ENCODE peak calls at places on chromosomes 7 and 10, in ten cellular contexts. P, C, X, M, U, N, V, H, Y and B are unnamed samples.

GRCh38 chr10:86945361-86946214 is 11.8 kb downstream of the MMRN2 start:
- DNase-seq in P (peak; percentile 37), C (peak; percentile 40), X (peak; percentile 63), M (no peak), U (peak; percentile 46), N (peak; percentile 79), V (no peak), H (peak; percentile 75), Y (peak; percentile 61), B (no peak)

GRCh38 chr10:24305551-24306506 is 96.9 kb downstream of the KIAA1217 start:
- DNase-seq in P (no peak), C (no peak), X (no peak), M (no peak), U (no peak), N (no peak), V (no peak), H (no peak), Y (no peak), B (no peak)

GRCh38 chr10:102300289-102300843 is 55.0 kb downstream of the GBF1 start:
- DNase-seq in P (no peak), C (no peak), X (no peak), M (no peak), U (no peak), N (no peak), V (no peak), H (no peak), Y (no peak), B (no peak)

GRCh38 chr7:138752568-138753518 is 45.0 kb upstream of the TMEM213 start:
- DNase-seq in P (peak; percentile 25), C (peak; percentile 81), X (peak; percentile 20), M (peak; percentile 93), U (no peak), N (peak; percentile 51), V (peak; percentile 93), H (no peak), Y (peak; percentile 59), B (no peak)

GRCh38 chr7:134448359-134449229 is 10.3 kb downstream of the AKR1B1 start:
- DNase-seq in P (no peak), C (peak; percentile 92), X (no peak), M (peak; percentile 21), U (no peak), N (no peak), V (no peak), H (no peak), Y (peak; percentile 43), B (no peak)

GRCh38 chr10:22801759-22802158 is 87.4 kb upstream of the PIP4K2A start:
- DNase-seq in P (no peak), C (no peak), X (no peak), M (no peak), U (no peak), N (no peak), V (no peak), H (no peak), Y (no peak), B (no peak)

GRCh38 chr7:45417268-45417667 is 156.9 kb upstream of the ADCY1 start:
- DNase-seq in P (no peak), C (no peak), X (no peak), M (no peak), U (no peak), N (no peak), V (no peak), H (no peak), Y (no peak), B (no peak)

GRCh38 chr10:48446785-48447184 is 140.3 kb downstream of the MAPK8 start:
- DNase-seq in P (no peak), C (no peak), X (no peak), M (no peak), U (no peak), N (no peak), V (no peak), H (peak; percentile 5), Y (no peak), B (no peak)

DNA sequence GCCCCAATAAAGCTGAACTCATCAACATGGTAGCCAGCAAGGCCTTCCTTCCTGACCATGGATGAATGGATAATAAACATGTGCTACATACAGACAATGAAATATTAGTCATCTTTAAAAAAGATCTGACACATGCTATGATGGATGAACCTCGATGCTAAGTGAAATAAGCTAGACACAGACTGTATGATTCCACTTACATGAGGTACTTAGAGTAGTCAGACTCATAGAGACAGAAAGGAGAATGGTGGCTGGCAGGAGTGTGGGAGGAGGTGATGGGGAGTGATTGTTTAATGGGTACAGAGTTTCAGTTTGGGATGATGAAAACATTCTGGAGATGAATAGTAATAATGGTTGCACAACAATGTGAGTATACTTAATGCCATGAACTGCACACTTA is 114.1 kb upstream of the SORCS3 start:
- DNase-seq in P (no peak), C (no peak), X (no peak), M (no peak), U (no peak), N (no peak), V (no peak), H (no peak), Y (no peak), B (no peak)
- TF ChIP-seq CTCF in P (no peak), C (no peak), X (no peak), M (no peak), U (no peak), N (no peak), V (no peak), H (no peak), Y (no peak), B (no peak)

DNA sequence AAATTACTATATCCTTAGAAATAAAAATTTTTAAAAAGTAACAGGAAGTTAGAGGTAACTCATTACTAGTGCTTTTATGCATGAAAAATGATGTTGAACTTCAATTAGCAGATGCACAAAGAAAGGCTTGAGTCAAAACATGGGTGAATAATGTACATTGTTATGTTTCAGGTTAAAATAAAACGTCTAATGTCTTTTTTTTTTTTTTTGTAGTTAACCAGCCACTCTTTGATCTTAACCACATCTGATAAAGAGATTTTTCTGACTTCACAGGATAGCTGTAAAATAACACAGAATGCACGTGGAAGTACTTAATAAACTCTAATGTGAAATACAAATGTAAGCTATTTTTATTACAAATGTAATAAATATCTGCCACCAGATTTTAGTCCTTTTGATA is 61.7 kb downstream of the GSAP start:
- DNase-seq in P (no peak), C (no peak), X (no peak), M (no peak), U (no peak), N (no peak), V (no peak), H (no peak), Y (no peak), B (no peak)
- TF ChIP-seq CTCF in P (no peak), C (no peak), X (no peak), M (no peak), U (no peak), N (no peak), V (no peak), H (no peak), Y (no peak), B (no peak)

GRCh38 chr7:151012921-151013347 is 11.4 kb downstream of the ATG9B start:
- DNase-seq in P (no peak), C (peak; percentile 38), X (no peak), M (no peak), U (peak; percentile 81), N (peak; percentile 85), V (no peak), H (peak; percentile 68), Y (no peak), B (no peak)

GRCh38 chr7:151013356-151013727 is 11.0 kb downstream of the ATG9B start:
- DNase-seq in P (no peak), C (no peak), X (no peak), M (no peak), U (no peak), N (no peak), V (no peak), H (no peak), Y (no peak), B (no peak)

GRCh38 chr7:151012031-151012692 is 12.1 kb downstream of the ATG9B start:
- DNase-seq in P (no peak), C (no peak), X (no peak), M (no peak), U (no peak), N (no peak), V (no peak), H (no peak), Y (no peak), B (no peak)

GRCh38 chr7:151014950-151015349 is 9.3 kb downstream of the ATG9B start:
- DNase-seq in P (no peak), C (peak; percentile 69), X (no peak), M (no peak), U (no peak), N (no peak), V (peak; percentile 54), H (no peak), Y (no peak), B (no peak)

DNA sequence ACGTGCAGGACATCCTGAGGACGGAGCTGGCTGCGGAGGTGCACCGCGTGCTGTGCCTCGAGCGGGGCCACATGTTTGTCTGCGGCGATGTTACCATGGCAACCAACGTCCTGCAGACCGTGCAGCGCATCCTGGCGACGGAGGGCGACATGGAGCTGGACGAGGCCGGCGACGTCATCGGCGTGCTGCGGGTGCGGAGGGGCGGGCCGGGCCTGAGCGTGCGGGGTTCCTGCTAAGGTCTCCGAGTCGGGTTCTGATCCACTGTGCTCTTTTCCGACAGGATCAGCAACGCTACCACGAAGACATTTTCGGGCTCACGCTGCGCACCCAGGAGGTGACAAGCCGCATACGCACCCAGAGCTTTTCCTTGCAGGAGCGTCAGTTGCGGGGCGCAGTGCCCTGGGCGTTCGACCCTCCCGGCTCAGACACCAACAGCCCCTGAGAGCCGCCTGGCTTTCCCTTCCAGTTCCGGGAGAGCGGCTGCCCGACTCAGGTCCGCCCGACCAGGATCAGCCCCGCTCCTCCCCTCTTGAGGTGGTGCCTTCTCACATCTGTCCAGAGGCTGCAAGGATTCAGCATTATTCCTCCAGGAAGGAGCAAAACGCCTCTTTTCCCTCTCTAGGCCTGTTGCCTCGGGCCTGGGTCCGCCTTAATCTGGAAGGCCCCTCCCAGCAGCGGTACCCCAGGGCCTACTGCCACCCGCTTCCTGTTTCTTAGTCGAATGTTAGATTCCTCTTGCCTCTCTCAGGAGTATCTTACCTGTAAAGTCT is 10.4 kb downstream of the ATG9B start:
- DNase-seq in P (peak; percentile 70), C (peak; percentile 32), X (peak; percentile 56), M (no peak), U (peak; percentile 84), N (peak; percentile 97), V (peak; percentile 90), H (no peak), Y (peak; percentile 81), B (no peak)
- TF ChIP-seq CTCF in P (no peak), C (peak; percentile 29), X (no peak), M (no peak), U (peak; percentile 26), N (peak; percentile 24), V (no peak), H (no peak), Y (no peak), B (no peak)

GRCh38 chr7:23273141-23273599 is 26.0 kb upstream of the MALSU1 start:
- DNase-seq in P (peak; percentile 82), C (peak; percentile 96), X (peak; percentile 67), M (peak; percentile 93), U (peak; percentile 93), N (peak; percentile 92), V (peak; percentile 85), H (peak; percentile 97), Y (peak; percentile 82), B (peak; percentile 94)

GRCh38 chr7:23276947-23277346 is 22.2 kb upstream of the MALSU1 start:
- DNase-seq in P (no peak), C (no peak), X (no peak), M (no peak), U (no peak), N (no peak), V (no peak), H (no peak), Y (no peak), B (no peak)

GRCh38 chr7:23277359-23277989 is 21.7 kb upstream of the MALSU1 start:
- DNase-seq in P (no peak), C (peak; percentile 76), X (no peak), M (peak; percentile 62), U (peak; percentile 85), N (peak; percentile 75), V (no peak), H (peak; percentile 47), Y (no peak), B (no peak)

GRCh38 chr7:23275906-23276305 is 23.2 kb upstream of the MALSU1 start:
- DNase-seq in P (no peak), C (no peak), X (no peak), M (no peak), U (no peak), N (no peak), V (no peak), H (no peak), Y (no peak), B (no peak)

DNA sequence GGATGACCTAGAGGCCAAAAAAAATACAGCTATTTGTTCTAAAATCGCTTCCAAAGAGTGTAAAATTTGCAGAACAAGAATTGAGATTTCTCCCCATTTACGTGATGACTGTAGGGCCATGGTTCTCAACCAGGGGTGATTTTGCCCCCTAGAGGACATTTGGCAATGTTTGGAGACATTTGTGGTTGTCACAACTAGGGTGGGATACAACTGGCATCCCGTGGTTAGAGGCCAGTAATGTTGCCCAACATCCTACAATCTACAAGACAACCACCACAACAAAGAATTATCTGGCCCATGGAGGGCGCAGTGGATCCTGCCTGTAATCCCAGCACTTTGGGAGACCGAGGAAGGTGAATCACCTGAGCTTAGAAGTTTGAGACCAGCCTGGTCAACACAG is 22.8 kb upstream of the MALSU1 start:
- DNase-seq in P (no peak), C (no peak), X (no peak), M (no peak), U (peak; percentile 59), N (peak; percentile 23), V (no peak), H (no peak), Y (no peak), B (no peak)
- TF ChIP-seq CTCF in P (no peak), C (no peak), X (no peak), M (peak; percentile 38), U (peak; percentile 49), N (peak; percentile 39), V (no peak), H (no peak), Y (no peak), B (no peak)